ENCODE peak calls at places on chromosomes 7 and 10, in nine cellular contexts. W is HFF-Myc; O is T-helper 2 cell; K is CD8-positive, alpha-beta T cell; X is M059J; N is midbrain; F is activated T-helper 2 cell treated with anti-CD3 and anti-CD28 coated beads, Interferon-gamma antibody, Interleukin-2, Interleukin-4, amounts not matched to agents 10 μg/mL and 5 μg/mL and 100 μg/mL, durations not matched to agents 14 hours and 24 hours and 36 hours; I is activated CD8-positive, alpha-beta T cell treated with anti-CD3 and anti-CD28 coated beads for 36 hours; E is ovary. V is an unnamed sample.

GRCh38 chr10:85851300-85851699 is 515.3 kb downstream of the GRID1 start:
- DNase-seq in O (no peak), E (no peak), X (peak; percentile 54), I (no peak), K (no peak), N (no peak), F (no peak), W (no peak), V (peak; percentile 85)

GRCh38 chr7:28564755-28565374 is 152.5 kb downstream of the CREB5 start:
- DNase-seq in F (no peak), I (no peak), O (no peak), E (no peak), W (no peak), X (no peak), N (no peak), K (no peak), V (no peak)

GRCh38 chr7:112990619-112991018 is 96.0 kb downstream of the GPR85 start:
- DNase-seq in O (no peak), E (no peak), N (no peak), I (no peak), W (no peak), K (no peak), F (no peak), X (peak; percentile 85), V (no peak)

GRCh38 chr10:118031351-118032075 is 15.2 kb downstream of the RAB11FIP2 start:
- DNase-seq in K (no peak), O (no peak), X (no peak), I (no peak), F (no peak), W (no peak), E (no peak), N (no peak), V (peak; percentile 6)

GRCh38 chr7:115240242-115240641 is 318.3 kb downstream of the MDFIC start:
- DNase-seq in N (no peak), I (no peak), K (no peak), X (no peak), W (no peak), O (no peak), F (no peak), E (no peak), V (no peak)

GRCh38 chr10:50396491-50397311 is 145.4 kb upstream of the ASAH2 start:
- DNase-seq in N (no peak), X (peak; percentile 58), F (peak; percentile 44), I (peak; percentile 39), E (no peak), O (no peak), K (no peak), W (no peak), V (peak; percentile 54)

GRCh38 chr7:135768467-135768866 is 19.9 kb upstream of the FAM180A start:
- DNase-seq in O (no peak), X (no peak), W (no peak), N (no peak), K (no peak), I (no peak), F (no peak), E (no peak), V (no peak)

GRCh38 chr10:119029613-119030420 is at the start of gene NANOS1:
- DNase-seq in O (no peak), K (no peak), N (no peak), E (no peak), I (peak; percentile 18), F (peak; percentile 40), X (no peak), W (no peak), V (no peak)

GRCh38 chr7:158040199-158040598 is 547.4 kb downstream of the PTPRN2 start:
- DNase-seq in N (no peak), W (no peak), F (no peak), O (no peak), X (no peak), K (no peak), E (no peak), I (no peak), V (no peak)

GRCh38 chr7:18425227-18425626 is 70.3 kb upstream of the HDAC9 start:
- DNase-seq in I (no peak), E (no peak), F (no peak), K (no peak), O (no peak), N (peak; percentile 1), W (no peak), X (no peak), V (no peak)

GRCh38 chr10:48645600-48645999 is 39.1 kb upstream of the WDFY4 start:
- DNase-seq in O (no peak), N (peak; percentile 18), I (no peak), K (no peak), E (no peak), F (no peak), W (no peak), X (no peak), V (no peak)

GRCh38 chr7:5428470-5429252 is 5.0 kb upstream of the TNRC18 start:
- DNase-seq in O (no peak), I (peak; percentile 40), X (peak; percentile 43), W (no peak), E (peak; percentile 77), N (peak; percentile 61), F (no peak), K (no peak), V (peak; percentile 62)

V was measured in foreskin keratinocyte.